ENCODE peak calls at places on chromosome 1, in five cellular contexts. Z, E, P, A and M are unnamed samples.

GRCh38 chr1:18015719-18016118 is 91.9 kb upstream of the IGSF21 start:
- DNase-seq in E (no peak), A (no peak), P (no peak), Z (no peak), M (no peak)

GRCh38 chr1:94792473-94792875 is 27.7 kb upstream of the SLC44A3 start:
- DNase-seq in E (no peak), A (no peak), Z (no peak), P (peak), M (no peak)

GRCh38 chr1:221011145-221011544 is 131.9 kb downstream of the HLX start:
- DNase-seq in P (no peak), Z (no peak), A (no peak), E (no peak), M (no peak)

GRCh38 chr1:39980555-39981313 is 25.8 kb downstream of the MFSD2A start:
- DNase-seq in P (peak), E (no peak), Z (no peak), A (no peak), M (no peak)

GRCh38 chr1:51421961-51422360 is 91.6 kb upstream of the TTC39A start:
- DNase-seq in A (no peak), E (no peak), P (peak), Z (no peak), M (no peak)

GRCh38 chr1:173149887-173150286 is 57.2 kb downstream of the TNFSF4 start:
- DNase-seq in E (no peak), Z (no peak), P (peak), A (no peak), M (no peak)

GRCh38 chr1:158035976-158036583 is 42.6 kb downstream of the KIRREL1 start:
- DNase-seq in A (peak), Z (peak), E (no peak), P (peak), M (no peak)

GRCh38 chr1:108691886-108692723 is at the start of gene PRPF38B:
- DNase-seq in E (peak), P (peak), A (peak), Z (peak), M (peak)

GRCh38 chr1:204446413-204447111 is 34.9 kb upstream of the PPP1R15B start:
- DNase-seq in A (peak), E (no peak), P (peak), Z (peak), M (peak)

GRCh38 chr1:197781998-197782718 is 6.9 kb upstream of the DENND1B start:
- DNase-seq in P (peak), A (no peak), Z (no peak), E (no peak), M (no peak)

GRCh38 chr1:247440001-247440620 is 17.8 kb downstream of the OR2B11 start:
- DNase-seq in E (no peak), Z (no peak), P (no peak), A (no peak), M (no peak)

GRCh38 chr1:205896351-205896750 is 46.4 kb upstream of the PM20D1 start:
- DNase-seq in A (no peak), P (no peak), Z (no peak), E (no peak), M (no peak)

GRCh38 chr1:182723195-182723594 is 38.8 kb upstream of the RGS8 start:
- DNase-seq in A (peak), Z (no peak), P (no peak), E (no peak), M (no peak)

GRCh38 chr1:23796466-23797271 is 3.9 kb downstream of the GALE start:
- DNase-seq in Z (no peak), A (no peak), P (no peak), E (no peak), M (no peak)

GRCh38 chr1:228004887-228005462 is 1.8 kb upstream of the WNT3A start:
- DNase-seq in Z (no peak), P (no peak), E (peak), A (no peak), M (no peak)

GRCh38 chr1:185058103-185058502 is 12.7 kb downstream of the RNF2 start:
- DNase-seq in A (no peak), E (no peak), Z (no peak), P (no peak), M (no peak)

GRCh38 chr1:62530516-62531154 is 66.7 kb upstream of the ANGPTL3 start:
- DNase-seq in E (no peak), Z (no peak), A (peak), P (peak), M (peak)

GRCh38 chr1:209869242-209870149 is 41.7 kb downstream of the UTP25 start:
- DNase-seq in P (no peak), E (no peak), A (peak), Z (no peak), M (no peak)

GRCh38 chr1:203695116-203695515 is 68.5 kb downstream of the ATP2B4 start:
- DNase-seq in Z (no peak), A (peak), P (no peak), E (no peak), M (no peak)

GRCh38 chr1:81801032-81801833 is 499 bp downstream of the ADGRL2 start:
- DNase-seq in A (peak), E (peak), Z (peak), P (peak), M (peak)

GRCh38 chr1:23589506-23589872 is 30.2 kb upstream of the ID3 start:
- DNase-seq in P (no peak), E (no peak), A (no peak), Z (no peak), M (no peak)

GRCh38 chr1:45846931-45847330 is 43.5 kb downstream of the MAST2 start:
- DNase-seq in E (no peak), P (peak), Z (no peak), A (no peak), M (no peak)

GRCh38 chr1:91830242-91831131 is 55.5 kb downstream of the TGFBR3 start:
- DNase-seq in Z (peak), A (peak), E (peak), P (peak), M (no peak)

GRCh38 chr1:110873856-110874255 is 908 bp downstream of the CD53 start:
- DNase-seq in P (no peak), E (no peak), Z (no peak), A (no peak), M (no peak)

GRCh38 chr1:109790735-109791494 is 27.2 kb upstream of the EPS8L3 start:
- DNase-seq in A (no peak), E (no peak), P (no peak), Z (peak), M (no peak)

GRCh38 chr1:61123321-61123720 is 41.0 kb downstream of the NFIA start:
- DNase-seq in Z (no peak), A (no peak), E (no peak), P (no peak), M (no peak)
- H3K27ac ChIP-seq in Z (no peak), A (no peak), E (no peak), P (no peak), M (peak)

DNA sequence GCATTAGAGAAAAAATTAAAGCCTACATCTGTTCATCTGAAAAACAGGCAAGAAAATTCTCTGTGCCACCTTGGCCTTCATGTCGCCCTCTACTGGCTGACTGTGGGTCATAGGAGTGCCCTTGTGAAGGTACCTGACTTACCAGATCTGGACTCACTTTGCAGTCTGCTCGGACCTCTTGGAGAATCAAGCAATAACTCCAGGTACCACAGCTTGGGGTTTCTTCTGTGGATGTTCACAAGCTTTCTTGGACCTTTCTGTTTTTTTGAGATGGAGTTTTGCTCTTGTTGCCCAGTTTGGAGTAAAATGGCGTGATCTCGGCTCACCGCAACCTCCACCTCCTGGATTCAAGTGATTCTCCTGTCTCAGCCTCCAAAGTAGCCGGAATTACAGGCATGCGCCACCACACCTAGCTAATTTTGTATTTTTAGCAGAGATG is 2.4 kb upstream of the PRAMEF18 start:
- DNase-seq in P (peak), E (peak), A (peak), Z (no peak), M (no peak)
- TF ChIP-seq CTCF in P (peak), E (no peak), A (peak), Z (no peak), M (peak)

DNA sequence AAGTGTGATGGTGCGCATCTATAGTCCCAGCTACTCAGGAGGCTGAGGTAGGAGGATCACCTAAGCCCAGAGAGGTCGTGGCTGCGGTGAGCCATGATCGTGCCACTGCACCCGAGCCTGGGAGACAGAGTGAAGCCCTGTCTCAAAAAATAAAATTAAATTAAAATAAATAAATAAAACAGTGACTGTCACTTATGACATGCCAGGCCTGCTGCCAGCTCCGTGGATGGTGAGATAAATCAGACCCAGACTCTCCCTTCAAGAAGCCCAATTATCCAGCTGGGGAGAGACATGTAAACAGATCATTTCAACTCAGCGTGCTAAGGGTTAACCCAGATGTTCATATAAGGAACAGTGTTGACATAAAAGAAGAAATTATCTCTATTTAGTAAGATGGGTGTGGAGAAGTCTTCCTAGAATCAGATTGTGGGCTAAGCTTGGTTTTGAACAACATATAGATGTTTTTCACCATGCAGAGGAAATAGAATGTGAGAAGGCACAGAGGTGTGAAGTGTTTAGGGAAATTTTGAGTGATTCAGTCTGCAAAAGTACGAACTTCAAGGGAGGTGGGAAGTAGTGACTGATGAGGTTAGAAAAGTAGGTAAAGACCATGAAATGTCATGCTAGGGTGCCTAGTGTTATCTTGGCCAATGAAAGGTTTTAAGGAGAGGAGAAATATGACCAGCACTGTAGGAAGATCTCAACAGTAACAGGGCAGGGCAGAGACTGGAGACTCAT is 18.3 kb downstream of the YARS1 start:
- DNase-seq in A (no peak), Z (no peak), P (peak), E (no peak), M (no peak)
- H3K27ac ChIP-seq in A (no peak), Z (no peak), P (peak), E (peak), M (no peak)

GRCh38 chr1:58652351-58653184 is 47.3 kb downstream of the MYSM1 start:
- DNase-seq in A (peak), P (peak), E (peak), Z (peak), M (peak)
- TF ChIP-seq CTCF in A (peak), P (peak), E (peak), Z (peak), M (peak)

DNA sequence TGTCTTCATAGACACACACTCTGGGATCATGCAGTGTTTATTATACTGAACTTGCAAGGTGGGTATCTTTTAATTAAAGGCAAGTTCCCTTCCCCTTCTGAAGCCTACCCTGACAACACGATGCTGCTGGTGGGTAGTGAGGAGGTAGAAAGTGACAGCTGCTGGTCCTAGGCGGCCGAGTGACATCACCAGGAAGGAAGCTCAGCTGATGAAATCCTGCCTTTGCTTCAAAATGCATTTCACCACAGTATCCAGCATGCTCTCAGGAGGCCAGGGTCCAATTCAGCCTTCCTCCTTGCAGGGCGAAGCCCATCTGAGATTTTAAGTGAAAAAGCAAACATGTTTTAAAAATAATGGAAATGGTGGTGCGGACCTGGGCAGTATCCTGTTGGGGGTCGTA is 324.6 kb upstream of the C1orf174 start:
- DNase-seq in Z (no peak), E (no peak), A (no peak), P (no peak), M (no peak)
- H3K27ac ChIP-seq in Z (no peak), E (no peak), A (no peak), P (no peak), M (no peak)

DNA sequence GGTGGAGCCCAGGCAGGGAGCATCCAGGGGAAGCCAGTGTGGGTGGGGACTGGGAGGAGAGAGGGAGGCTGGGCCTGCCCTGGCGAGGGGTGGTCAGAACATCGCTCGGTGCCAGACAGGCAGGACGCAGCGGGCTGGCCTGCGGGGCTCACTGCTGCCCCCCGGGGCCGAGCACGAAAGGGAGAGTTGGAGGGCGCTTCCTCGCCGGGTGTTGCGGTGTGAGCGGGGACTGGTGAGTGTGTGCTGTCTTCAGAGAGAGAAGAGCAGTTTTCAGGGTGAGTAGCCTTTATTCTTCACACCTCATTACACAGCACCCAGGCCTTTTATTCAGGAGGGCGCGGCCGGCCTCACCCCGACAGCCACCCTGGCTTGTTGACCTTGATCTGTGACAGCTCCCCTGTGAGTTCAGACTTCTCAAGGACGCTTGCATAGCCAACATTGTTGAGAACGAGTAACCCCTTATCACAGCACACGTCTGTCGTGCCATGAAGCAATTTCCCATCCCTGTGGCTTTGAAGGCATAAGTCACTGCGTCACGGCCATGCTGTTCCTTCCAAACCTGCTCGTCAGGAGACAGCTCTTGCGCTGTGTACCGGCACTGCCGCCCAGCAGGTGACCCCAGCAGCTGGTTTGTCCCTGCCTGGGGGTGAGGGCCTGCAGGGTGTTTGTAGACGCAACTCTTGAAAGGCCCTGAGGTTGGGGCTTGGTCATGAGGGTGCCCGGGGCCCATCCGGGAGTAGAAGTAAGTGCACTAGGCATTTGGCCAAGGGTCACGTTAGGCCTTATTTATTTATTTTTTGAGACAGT is 54.6 kb downstream of the PRKCZ start:
- DNase-seq in Z (no peak), A (peak), E (no peak), P (no peak), M (peak)
- TF ChIP-seq CTCF in Z (no peak), A (no peak), E (no peak), P (no peak), M (no peak)

GRCh38 chr1:31927661-31927980 is 10.5 kb downstream of the PTP4A2 start:
- DNase-seq in A (no peak), Z (no peak), P (no peak), E (no peak), M (no peak)
- H3K27ac ChIP-seq in A (peak), Z (no peak), P (no peak), E (no peak), M (peak)